ENCODE peak calls at places on chromosomes 16 and 17, in four cellular contexts. G is CD8-positive, alpha-beta T cell; K is fibroblast of the aortic adventitia; M is vagina. A is an unnamed sample.

GRCh38 chr16:29321000-29321393 is 85.5 kb downstream of the NPIPB11 start:
- DNase-seq in G (no peak), M (no peak), K (no peak), A (no peak)

GRCh38 chr17:80781188-80781577 is 210.5 kb upstream of the CHMP6 start:
- DNase-seq in M (no peak), G (peak), K (no peak), A (no peak)

GRCh38 chr16:71788578-71788977 is 20.1 kb downstream of the AP1G1 start:
- DNase-seq in G (no peak), K (no peak), M (no peak), A (no peak)

GRCh38 chr16:66523861-66524354 is 26.0 kb downstream of the TK2 start:
- DNase-seq in M (no peak), G (peak), K (no peak), A (peak)

GRCh38 chr17:61015966-61016365 is 338.3 kb downstream of the BCAS3 start:
- DNase-seq in M (no peak), G (no peak), K (peak), A (no peak)

GRCh38 chr17:4142107-4142900 is 526 bp downstream of the ZZEF1 start:
- DNase-seq in K (no peak), G (peak), M (no peak), A (no peak)

GRCh38 chr16:22216191-22216831 is 10.2 kb downstream of the EEF2K start:
- DNase-seq in G (no peak), K (peak), M (no peak), A (peak)

GRCh38 chr16:61146429-61146828 is 889.8 kb downstream of the CDH8 start:
- DNase-seq in K (no peak), G (no peak), M (no peak), A (no peak)

GRCh38 chr16:694187-694862 is 4.1 kb upstream of the WDR24 start:
- DNase-seq in G (no peak), M (no peak), K (no peak), A (no peak)

GRCh38 chr16:695355-696089 is 5.3 kb upstream of the WDR24 start:
- DNase-seq in M (no peak), G (peak), K (no peak), A (peak)

GRCh38 chr16:693766-694165 is 3.6 kb upstream of the WDR24 start:
- DNase-seq in G (peak), M (no peak), K (no peak), A (no peak)

GRCh38 chr16:693364-693763 is 3.2 kb upstream of the WDR24 start:
- DNase-seq in G (no peak), M (no peak), K (no peak), A (no peak)

DNA sequence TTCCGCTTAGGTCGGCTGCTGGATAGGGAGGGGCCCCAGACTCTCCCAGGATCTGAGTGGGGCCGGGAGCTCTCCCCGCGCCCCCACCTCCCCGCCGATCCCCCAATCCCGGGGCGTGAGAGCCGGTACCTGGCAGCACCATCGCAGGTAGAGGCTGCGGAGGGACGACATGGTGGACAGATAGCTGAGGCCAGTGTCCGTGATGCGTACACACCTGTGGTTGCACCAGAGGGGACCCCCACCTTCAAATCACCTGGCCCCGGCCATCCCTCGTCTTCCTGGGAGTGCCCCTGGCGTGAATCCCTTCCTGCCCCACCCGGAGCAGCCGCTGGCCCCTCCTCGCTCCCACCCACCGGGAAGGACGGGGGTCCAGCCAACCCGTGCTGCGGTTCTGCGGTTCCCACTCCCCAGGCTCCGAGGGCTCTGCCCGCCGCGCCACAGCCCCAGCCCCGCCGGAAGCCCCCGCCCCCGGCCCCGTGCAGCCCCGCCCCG is 4.7 kb upstream of the WDR24 start:
- DNase-seq in G (no peak), K (no peak), M (no peak), A (no peak)
- H3K4me3 ChIP-seq in G (peak), K (no peak), M (peak), A (peak)

DNA sequence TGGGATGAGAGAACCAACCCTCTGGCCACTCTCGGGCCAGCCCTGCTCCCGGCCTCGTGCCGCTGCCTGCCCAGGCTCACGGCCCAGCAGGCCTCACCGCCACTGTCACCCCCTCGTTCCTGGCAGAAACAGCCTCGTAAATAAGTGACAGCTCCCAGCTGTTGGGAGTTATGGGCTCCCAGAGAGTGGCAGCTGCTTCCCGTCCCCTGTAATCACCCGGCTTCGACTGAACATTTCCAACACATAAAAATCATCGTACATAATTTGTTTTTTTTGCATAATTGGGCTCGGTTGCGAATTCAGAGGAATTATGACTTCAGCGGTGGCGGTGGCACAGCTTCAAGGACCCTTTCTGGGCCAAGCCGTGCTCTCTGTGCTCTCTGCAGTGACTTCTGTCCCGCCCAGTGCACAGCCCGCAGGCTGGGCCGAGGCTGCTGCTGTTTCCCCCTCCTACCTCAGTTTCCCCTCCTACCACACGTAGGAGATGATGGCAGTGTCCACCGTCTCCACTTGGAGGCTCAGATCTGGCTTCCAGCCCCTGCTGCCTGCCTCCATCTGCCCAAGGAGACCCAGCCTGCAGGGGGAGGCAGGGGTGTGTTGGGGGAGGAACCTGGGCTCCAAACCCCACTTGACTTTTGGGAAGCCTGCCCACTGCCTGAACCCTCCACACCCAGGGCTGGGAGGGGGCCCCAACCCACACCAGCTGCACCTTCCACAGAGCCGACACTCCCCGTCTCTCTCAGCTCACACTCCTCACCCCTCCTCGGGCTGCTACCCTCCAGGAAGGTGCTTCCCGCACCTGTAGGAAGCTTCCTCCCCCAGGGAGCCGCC is 84.9 kb downstream of the RTN4RL1 start:
- DNase-seq in K (no peak), M (no peak), G (no peak), A (no peak)
- H3K4me3 ChIP-seq in K (no peak), M (no peak), G (no peak), A (no peak)

DNA sequence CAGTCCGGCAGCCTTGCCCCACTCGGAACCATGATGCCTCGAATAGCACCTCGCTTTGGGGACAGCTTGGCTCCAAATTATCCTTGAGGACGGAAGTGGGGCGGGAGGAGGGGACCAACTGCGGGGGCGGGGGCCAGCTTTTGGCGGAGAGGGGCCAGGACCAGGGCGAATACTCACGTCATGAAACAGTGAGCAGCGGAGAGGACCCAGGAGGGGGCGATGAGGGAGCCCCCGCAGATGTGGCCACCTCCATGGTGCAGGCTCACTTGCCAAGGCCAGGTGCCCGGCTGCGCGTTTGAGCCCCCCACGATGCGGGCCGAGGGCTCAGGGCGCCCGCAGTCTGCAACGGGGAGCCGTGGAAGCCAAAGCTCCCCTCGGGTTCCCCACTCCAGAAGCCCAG is 970 bp downstream of the PRSS36 start:
- DNase-seq in G (no peak), M (no peak), K (no peak), A (no peak)
- H3K4me3 ChIP-seq in G (no peak), M (no peak), K (no peak), A (no peak)

GRCh38 chr17:49136335-49136734 is 3.8 kb downstream of the B4GALNT2 start:
- DNase-seq in K (no peak), G (no peak), M (no peak), A (no peak)

GRCh38 chr17:49132699-49133364 is at the start of gene B4GALNT2:
- DNase-seq in K (no peak), G (peak), M (no peak), A (no peak)

GRCh38 chr17:49130891-49131290 is 1.7 kb upstream of the B4GALNT2 start:
- DNase-seq in M (no peak), K (no peak), G (no peak), A (no peak)

DNA sequence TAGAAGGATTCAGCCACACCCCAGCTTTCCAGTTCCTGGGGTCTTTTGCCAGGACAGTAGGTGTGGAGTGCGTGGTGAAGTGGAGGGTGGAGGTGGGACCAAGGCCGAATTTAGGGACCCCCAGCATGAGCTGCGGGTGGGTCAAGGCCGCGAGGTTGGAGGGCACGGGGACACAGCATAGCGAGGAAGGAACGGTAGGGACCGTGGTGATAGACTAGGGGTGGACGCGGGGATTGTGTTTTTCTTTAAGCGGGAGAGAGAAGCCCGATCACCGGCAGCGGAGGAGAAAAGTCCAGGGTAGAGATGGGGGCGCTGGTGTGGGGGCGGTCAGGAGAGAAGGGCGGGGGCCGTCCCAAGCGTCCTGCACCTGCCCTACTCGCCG is 261 bp upstream of the B4GALNT2 start:
- DNase-seq in K (no peak), M (no peak), G (no peak), A (no peak)
- H3K4me3 ChIP-seq in K (peak), M (peak), G (peak), A (no peak)

GRCh38 chr17:19718041-19718612 is 1.7 kb upstream of the SLC47A2 start:
- DNase-seq in M (no peak), K (no peak), G (no peak), A (no peak)

GRCh38 chr17:19720210-19720475 is 3.8 kb upstream of the SLC47A2 start:
- DNase-seq in G (no peak), K (no peak), M (no peak), A (no peak)

GRCh38 chr17:19718613-19719364 is 2.4 kb upstream of the SLC47A2 start:
- DNase-seq in M (no peak), G (no peak), K (no peak), A (no peak)

GRCh38 chr17:19719365-19720209 is 3.2 kb upstream of the SLC47A2 start:
- DNase-seq in K (no peak), G (no peak), M (no peak), A (no peak)

DNA sequence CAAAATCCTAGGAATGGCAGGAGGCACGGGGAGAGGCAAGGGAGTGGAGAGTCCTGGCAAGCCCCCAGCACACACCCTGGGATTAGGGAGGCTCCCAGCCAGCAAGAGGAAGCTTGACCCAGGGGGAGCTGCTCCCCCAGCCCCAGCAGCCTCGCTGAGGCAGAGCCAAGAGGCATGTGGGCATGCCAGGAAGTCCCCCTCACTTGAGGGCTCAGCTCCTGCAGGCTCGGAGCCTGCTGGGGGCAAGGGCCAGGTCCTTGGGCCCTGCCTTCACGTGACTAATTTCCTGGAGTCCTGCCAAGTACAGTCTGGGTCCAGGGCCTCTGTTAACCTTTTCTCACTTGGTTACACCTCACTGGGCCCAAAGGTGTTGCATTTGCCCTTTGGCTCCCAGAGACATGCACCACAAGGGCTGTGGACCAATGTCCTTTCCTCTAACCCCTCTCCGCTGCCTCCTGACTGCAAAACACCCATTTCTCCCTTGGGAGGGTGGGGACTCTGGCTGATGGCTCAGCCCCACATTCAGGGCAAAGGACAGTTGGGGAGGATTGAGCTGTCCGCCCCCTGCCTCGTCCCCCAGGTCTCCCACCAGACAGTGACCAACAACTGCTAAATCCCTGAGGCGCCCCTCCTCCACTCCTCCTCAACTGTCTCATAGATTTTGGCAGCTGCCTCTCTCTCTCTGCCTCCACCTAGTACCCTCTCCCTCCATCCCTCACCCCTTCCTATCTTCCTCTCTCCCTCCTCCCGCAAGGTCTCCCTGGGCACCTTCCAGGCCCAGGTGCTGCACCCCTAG is 4.4 kb upstream of the SLC47A2 start:
- DNase-seq in M (no peak), G (no peak), K (no peak), A (no peak)
- H3K4me3 ChIP-seq in M (no peak), G (no peak), K (no peak), A (no peak)

DNA sequence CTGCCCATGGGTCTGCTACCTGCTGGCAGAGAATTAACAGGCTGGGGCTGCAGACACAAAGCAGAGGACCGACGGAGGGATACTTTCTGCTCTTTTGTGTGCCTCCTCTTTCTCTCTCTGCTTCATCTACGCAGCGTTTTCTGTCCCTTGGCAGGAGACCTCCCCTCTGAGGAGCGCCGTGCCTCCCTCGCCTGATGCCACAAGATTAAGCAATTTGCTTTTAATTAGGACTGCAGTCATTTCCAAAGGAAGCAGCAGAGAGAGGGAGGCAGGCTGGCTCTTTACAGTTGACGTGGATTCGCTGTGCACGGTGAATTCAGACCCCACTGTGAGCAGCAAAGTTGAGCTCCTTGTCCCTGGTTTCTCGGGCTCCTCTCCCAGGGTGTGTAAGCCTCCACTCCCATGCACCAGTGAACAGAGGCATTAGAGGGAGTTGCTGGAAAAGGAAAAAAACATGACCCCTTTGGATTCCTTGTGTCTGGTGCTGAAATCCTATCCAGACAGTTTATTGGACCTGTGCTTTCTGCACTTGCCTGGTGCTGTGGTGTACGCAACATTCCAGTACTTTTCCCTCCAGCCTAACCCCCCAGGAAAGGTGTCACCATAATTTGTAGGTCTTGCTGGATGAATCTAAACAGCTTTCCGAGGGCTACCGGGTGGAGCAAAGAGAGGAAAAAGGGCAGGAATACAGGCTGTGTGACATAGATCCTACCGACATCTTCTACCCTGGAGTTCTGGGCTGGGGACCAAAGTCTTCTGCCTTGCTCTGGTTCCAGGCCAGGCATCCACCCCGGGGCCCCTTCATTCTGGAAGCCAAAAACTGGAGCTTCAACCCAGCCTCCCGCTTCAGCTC is 171.0 kb downstream of the MAF start:
- DNase-seq in K (no peak), M (no peak), G (no peak), A (no peak)
- H3K4me3 ChIP-seq in K (no peak), M (no peak), G (no peak), A (no peak)

GRCh38 chr16:15639061-15639568 is 3.8 kb downstream of the MARF1 start:
- DNase-seq in K (no peak), G (peak), M (no peak), A (no peak)

GRCh38 chr16:15641753-15642556 is 999 bp downstream of the MARF1 start:
- DNase-seq in G (no peak), M (no peak), K (no peak), A (no peak)

GRCh38 chr16:15642557-15643452 is at the start of gene MARF1:
- DNase-seq in M (peak), K (peak), G (peak), A (peak)

GRCh38 chr16:15643453-15644305 is 725 bp upstream of the MARF1 start:
- DNase-seq in M (no peak), K (peak), G (peak), A (peak)

DNA sequence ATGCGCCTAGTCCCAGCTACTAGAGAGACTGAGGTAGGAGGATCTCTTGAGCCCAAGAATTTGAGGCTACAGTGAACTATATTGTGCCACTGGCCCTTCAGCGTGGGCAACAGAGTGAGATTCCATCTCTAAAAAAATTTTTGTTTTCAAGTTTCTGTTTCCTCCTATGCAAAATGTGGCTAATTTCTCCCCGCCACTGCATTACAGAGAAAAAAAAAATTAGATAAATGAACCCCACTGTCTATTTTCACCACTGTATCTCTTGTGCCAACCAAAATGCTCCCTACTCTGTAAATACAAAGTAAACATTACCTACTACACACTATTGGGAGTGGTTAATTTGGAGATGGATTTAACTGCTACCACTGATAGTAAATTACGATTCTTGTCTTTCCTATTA is 2.0 kb downstream of the MARF1 start:
- DNase-seq in K (no peak), M (no peak), G (no peak), A (no peak)
- H3K4me3 ChIP-seq in K (no peak), M (no peak), G (no peak), A (no peak)

GRCh38 chr16:69724981-69725479 is 1.3 kb downstream of the NQO1 start:
- DNase-seq in K (peak), M (no peak), G (no peak), A (no peak)
- H3K4me3 ChIP-seq in K (peak), M (peak), G (no peak), A (no peak)

GRCh38 chr16:2979669-2980226 is 498 bp downstream of the PKMYT1 start:
- DNase-seq in K (no peak), M (no peak), G (no peak), A (no peak)
- H3K4me3 ChIP-seq in K (peak), M (peak), G (peak), A (peak)

A was measured in Jurkat, Clone E6-1.